ENCODE peak calls at places on chromosomes 16 and 17, in six cellular contexts. W, J, E, Y, X and N are unnamed samples.

GRCh38 chr16:89344314-89344828 is 126.9 kb downstream of the ZNF778 start:
- DNase-seq in W (no peak), J (no peak), E (no peak), Y (no peak), X (no peak), N (no peak)

GRCh38 chr17:67518881-67519280 is 141.8 kb downstream of the PITPNC1 start:
- DNase-seq in W (no peak), J (no peak), E (no peak), Y (no peak), X (no peak), N (no peak)

GRCh38 chr17:5201011-5201410 is 9.3 kb upstream of the ZNF594 start:
- DNase-seq in W (no peak), J (no peak), E (no peak), Y (no peak), X (no peak), N (no peak)

GRCh38 chr16:85279402-85279801 is 167.1 kb upstream of the CIBAR2 start:
- DNase-seq in W (no peak), J (no peak), E (no peak), Y (no peak), X (no peak), N (no peak)

GRCh38 chr16:935684-936083 is 35.1 kb downstream of the LMF1 start:
- DNase-seq in W (no peak), J (no peak), E (no peak), Y (no peak), X (no peak), N (no peak)

GRCh38 chr17:38705803-38706624 is 941 bp downstream of the MLLT6 start:
- DNase-seq in W (peak), J (no peak), E (peak), Y (peak), X (peak), N (peak)

GRCh38 chr16:10971560-10971961 is 27.2 kb downstream of the CLEC16A start:
- DNase-seq in W (peak), J (no peak), E (peak), Y (peak), X (peak), N (peak)

GRCh38 chr17:39096435-39097158 is 54.8 kb downstream of the PLXDC1 start:
- DNase-seq in W (no peak), J (no peak), E (no peak), Y (no peak), X (no peak), N (no peak)

GRCh38 chr17:19376799-19377198 is 1.5 kb upstream of the MAPK7 start:
- DNase-seq in W (no peak), J (no peak), E (no peak), Y (no peak), X (no peak), N (no peak)

GRCh38 chr16:80273635-80274538 is 266.9 kb upstream of the DYNLRB2 start:
- DNase-seq in W (no peak), J (no peak), E (no peak), Y (peak), X (no peak), N (peak)

GRCh38 chr16:11619327-11619851 is 32.7 kb upstream of the LITAF start:
- DNase-seq in W (no peak), J (no peak), E (no peak), Y (no peak), X (no peak), N (no peak)

GRCh38 chr16:15768201-15768600 is 88.6 kb downstream of the MYH11 start:
- DNase-seq in W (no peak), J (no peak), E (no peak), Y (no peak), X (no peak), N (no peak)

GRCh38 chr16:71648921-71649320 is 22.9 kb downstream of the MARVELD3 start:
- DNase-seq in W (peak), J (no peak), E (no peak), Y (no peak), X (no peak), N (no peak)